ENCODE peak calls at places on chromosomes 11 and 22, in nine cellular contexts. N, L, H, B, R, W, Z, O and C are unnamed samples.

GRCh38 chr22:24942301-24942700 is 4.2 kb downstream of the LHFPL7 start:
- DNase-seq in Z (no peak), O (no peak), L (no peak), B (no peak), H (no peak), W (no peak), R (no peak), N (no peak), C (no peak)

GRCh38 chr11:108803781-108804180 is 138.9 kb downstream of the DDX10 start:
- DNase-seq in N (no peak), O (no peak), W (no peak), B (no peak), H (peak; percentile 43), Z (no peak), L (peak; percentile 55), R (no peak), C (no peak)

GRCh38 chr11:92826136-92826535 is 143.3 kb upstream of the MTNR1B start:
- DNase-seq in H (peak; percentile 32), R (no peak), Z (no peak), W (no peak), L (no peak), B (no peak), O (no peak), N (no peak), C (no peak)

GRCh38 chr11:44566952-44567875 is 1.8 kb downstream of the CD82 start:
- DNase-seq in H (no peak), N (peak; percentile 36), Z (peak; percentile 28), B (no peak), O (no peak), R (no peak), W (no peak), L (no peak), C (no peak)

GRCh38 chr11:117820516-117820915 is 4.0 kb downstream of the FXYD2 start:
- DNase-seq in Z (no peak), B (no peak), N (no peak), H (no peak), O (no peak), R (no peak), L (no peak), W (no peak), C (no peak)

GRCh38 chr11:120344302-120345004 is 8.2 kb downstream of the ARHGEF12 start:
- DNase-seq in B (no peak), N (peak; percentile 59), R (no peak), Z (no peak), L (no peak), W (no peak), H (peak; percentile 40), O (no peak), C (no peak)

GRCh38 chr22:24953294-24954113 is 988 bp downstream of the KIAA1671 start:
- DNase-seq in R (no peak), H (no peak), N (no peak), Z (peak; percentile 40), W (no peak), L (no peak), O (no peak), B (no peak), C (no peak)

GRCh38 chr22:45912910-45913309 is 64.1 kb downstream of the WNT7B start:
- DNase-seq in L (no peak), Z (no peak), O (no peak), W (no peak), H (no peak), N (no peak), R (no peak), B (no peak), C (no peak)

GRCh38 chr11:27041141-27041869 is 690 bp downstream of the BBOX1 start:
- DNase-seq in L (no peak), N (no peak), Z (no peak), H (no peak), R (no peak), O (no peak), W (no peak), B (no peak), C (no peak)

GRCh38 chr11:69518081-69518950 is 36.9 kb downstream of the LINC01488 start:
- DNase-seq in O (no peak), H (peak; percentile 75), W (no peak), N (no peak), R (no peak), Z (no peak), L (peak; percentile 80), B (no peak), C (no peak)

GRCh38 chr11:1744879-1745700 is 5.3 kb downstream of the IFITM10 start:
- DNase-seq in W (no peak), O (no peak), B (no peak), L (no peak), Z (peak; percentile 17), R (no peak), N (no peak), H (no peak), C (no peak)

GRCh38 chr22:19972652-19973550 is 31.3 kb upstream of the TXNRD2 start:
- DNase-seq in R (no peak), Z (no peak), H (no peak), W (no peak), L (no peak), N (no peak), O (peak; percentile 33), B (no peak), C (no peak)

GRCh38 chr11:32305460-32305859 is 129.9 kb downstream of the WT1 start:
- DNase-seq in B (no peak), W (no peak), O (no peak), Z (no peak), R (no peak), N (no peak), L (no peak), H (no peak), C (no peak)

DNA sequence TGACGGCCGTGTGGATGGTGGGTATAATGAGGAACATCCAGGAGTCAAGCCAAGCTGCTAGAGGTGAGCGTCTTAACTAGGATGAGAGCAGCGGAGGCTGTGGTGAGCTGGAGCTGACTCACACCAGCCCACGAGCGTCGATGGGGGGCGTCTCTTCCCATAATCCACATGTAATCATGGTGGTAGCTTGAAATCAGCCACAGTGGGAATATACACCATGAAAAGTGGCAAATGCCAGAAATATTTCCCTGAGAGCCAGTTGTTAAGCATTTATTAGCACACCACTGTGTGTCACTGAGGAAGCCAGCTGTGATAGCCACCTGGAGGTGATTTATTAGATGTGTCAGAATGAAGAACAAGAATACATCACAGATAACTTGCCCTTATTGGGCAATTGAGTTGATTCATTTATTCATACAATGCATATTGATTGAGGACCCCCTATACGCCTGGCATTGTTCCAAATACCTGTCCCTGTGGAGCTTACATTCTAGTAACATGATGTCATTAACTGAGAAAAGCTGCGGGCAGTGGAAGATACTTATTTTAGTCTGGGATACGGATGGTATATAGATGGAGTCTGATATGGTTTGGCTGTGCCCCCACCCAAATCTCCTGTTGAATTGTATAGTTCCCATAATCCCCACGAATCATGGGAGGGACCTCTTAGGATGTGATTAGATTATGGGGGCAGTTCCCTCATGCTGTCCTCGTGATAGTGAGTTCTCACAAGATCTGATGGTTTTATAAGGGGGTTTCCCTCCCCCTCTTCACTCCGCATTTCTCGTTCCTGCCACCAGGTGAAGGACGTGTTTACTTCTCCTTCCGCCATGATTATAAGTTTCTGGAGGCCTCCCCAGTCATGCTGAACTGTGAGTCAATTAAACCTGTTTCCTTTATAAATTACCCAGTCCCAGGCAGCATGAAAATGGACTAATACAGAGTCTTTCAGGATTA is 473.4 kb downstream of the METTL15 start:
- DNase-seq in H (no peak), L (peak; percentile 26), O (peak; percentile 17), W (no peak), B (no peak), N (no peak), Z (no peak), R (no peak), C (no peak)
- TF ChIP-seq CTCF in H (peak; percentile 55), L (peak; percentile 22), O (peak; percentile 16), W (no peak), B (peak; percentile 28), N (no peak), Z (no peak), R (no peak), C (no peak)

GRCh38 chr22:35044607-35045390 is 21.2 kb upstream of the ISX start:
- DNase-seq in H (no peak), W (no peak), Z (no peak), L (no peak), R (no peak), O (no peak), N (no peak), B (no peak), C (no peak)

GRCh38 chr22:35045451-35045850 is 20.5 kb upstream of the ISX start:
- DNase-seq in R (no peak), W (no peak), B (no peak), Z (no peak), L (no peak), O (no peak), N (no peak), H (no peak), C (no peak)

GRCh38 chr22:35046744-35047462 is 19.1 kb upstream of the ISX start:
- DNase-seq in L (no peak), R (no peak), W (no peak), O (no peak), Z (no peak), H (no peak), N (no peak), B (no peak), C (no peak)

GRCh38 chr22:35043932-35044319 is 22.0 kb upstream of the ISX start:
- DNase-seq in R (no peak), W (no peak), Z (no peak), L (no peak), B (no peak), O (no peak), N (no peak), H (no peak), C (no peak)

GRCh38 chr22:35043251-35043931 is 22.6 kb upstream of the ISX start:
- DNase-seq in B (no peak), O (peak; percentile 44), R (no peak), H (no peak), N (peak; percentile 37), W (no peak), Z (no peak), L (no peak), C (no peak)
- TF ChIP-seq CTCF in B (no peak), O (no peak), R (no peak), H (peak; percentile 21), N (peak; percentile 23), W (peak; percentile 43), Z (no peak), L (no peak), C (no peak)

GRCh38 chr11:3675971-3676370 is 4.8 kb upstream of the CHRNA10 start:
- DNase-seq in O (no peak), Z (no peak), N (no peak), W (no peak), R (no peak), H (no peak), B (no peak), L (no peak), C (no peak)
- TF ChIP-seq CTCF in O (no peak), Z (no peak), N (no peak), W (no peak), R (no peak), H (no peak), B (no peak), L (no peak), C (no peak)

DNA sequence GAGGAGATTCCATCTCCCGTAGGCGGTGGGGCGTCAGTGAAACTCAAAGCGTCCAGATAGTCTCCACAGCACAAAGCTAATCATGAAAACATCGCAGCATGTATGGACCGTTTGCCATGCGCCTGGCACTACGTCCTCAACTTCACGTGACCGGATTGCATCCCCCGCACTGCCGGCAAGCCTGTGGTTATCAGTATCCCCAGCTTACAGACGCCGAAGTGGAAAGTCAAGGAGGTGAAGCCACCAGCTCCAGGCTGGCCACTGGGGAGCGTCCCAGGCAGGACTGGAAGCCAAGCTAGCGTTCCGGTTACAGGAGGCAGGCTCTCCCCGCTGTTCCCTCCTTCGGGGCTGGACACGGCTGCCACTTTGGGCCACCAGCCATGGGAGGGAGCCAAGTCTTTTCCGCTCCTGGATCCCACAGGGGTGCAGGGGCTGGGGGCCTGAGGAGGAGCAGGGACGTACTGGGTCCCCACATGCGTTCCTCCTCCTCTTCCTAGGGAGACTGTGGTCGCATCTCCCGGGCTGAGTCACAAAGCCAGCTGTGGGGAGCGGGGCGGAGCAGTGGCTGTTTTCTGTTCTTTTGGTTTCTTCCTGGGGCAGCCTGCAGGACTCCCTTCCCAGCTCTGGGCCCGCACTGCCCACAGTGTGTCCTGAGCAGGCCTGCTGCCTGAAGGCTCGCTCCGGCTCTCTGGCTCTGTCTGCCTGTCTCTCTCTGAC is 4.3 kb upstream of the OSBPL5 start:
- DNase-seq in Z (peak; percentile 59), R (no peak), N (no peak), O (peak; percentile 52), B (peak; percentile 20), W (no peak), H (peak; percentile 78), L (peak; percentile 57), C (no peak)
- TF ChIP-seq CTCF in Z (no peak), R (peak; percentile 34), N (no peak), O (no peak), B (no peak), W (no peak), H (peak; percentile 29), L (peak; percentile 7), C (no peak)